ENCODE peak calls at places on chromosomes 5 and 9, in six cellular contexts. One of them, this sample, is unnamed.

GRCh38 chr9:79955300-79955699 is 383.5 kb downstream of the TLE4 start:
- DNase-seq in WTC11: peak
- DNase-seq in K562: no peak
- DNase-seq in endothelial cell of umbilical vein: no peak
- DNase-seq in SK-N-SH: no peak
- DNase-seq in A549: no peak
- DNase-seq in this sample: peak

GRCh38 chr5:44613951-44614350 is 194.8 kb upstream of the MRPS30 start:
- DNase-seq in A549: no peak
- DNase-seq in K562: no peak
- DNase-seq in endothelial cell of umbilical vein: no peak
- DNase-seq in WTC11: no peak
- DNase-seq in SK-N-SH: no peak
- DNase-seq in this sample: no peak

GRCh38 chr5:31283326-31283725 is 89.8 kb downstream of the CDH6 start:
- DNase-seq in endothelial cell of umbilical vein: no peak
- DNase-seq in SK-N-SH: no peak
- DNase-seq in K562: no peak
- DNase-seq in A549: no peak
- DNase-seq in WTC11: no peak
- DNase-seq in this sample: no peak

GRCh38 chr9:104879555-104880318 is 48.2 kb downstream of the ABCA1 start:
- DNase-seq in SK-N-SH: no peak
- DNase-seq in endothelial cell of umbilical vein: peak
- DNase-seq in WTC11: no peak
- DNase-seq in A549: no peak
- DNase-seq in K562: no peak
- DNase-seq in this sample: no peak

GRCh38 chr5:5309645-5310044 is 112.8 kb upstream of the ICE1 start:
- DNase-seq in WTC11: no peak
- DNase-seq in A549: no peak
- DNase-seq in endothelial cell of umbilical vein: no peak
- DNase-seq in K562: no peak
- DNase-seq in SK-N-SH: no peak
- DNase-seq in this sample: no peak

GRCh38 chr5:11251242-11251641 is 490.2 kb upstream of the DAP start:
- DNase-seq in SK-N-SH: no peak
- DNase-seq in endothelial cell of umbilical vein: no peak
- DNase-seq in WTC11: no peak
- DNase-seq in K562: no peak
- DNase-seq in A549: no peak
- DNase-seq in this sample: no peak

GRCh38 chr5:39648539-39649200 is 223.9 kb upstream of the DAB2 start:
- DNase-seq in SK-N-SH: no peak
- DNase-seq in A549: peak
- DNase-seq in K562: no peak
- DNase-seq in endothelial cell of umbilical vein: peak
- DNase-seq in WTC11: no peak
- DNase-seq in this sample: peak

GRCh38 chr9:71763752-71764332 is 4.5 kb downstream of the CEMIP2 start:
- DNase-seq in A549: no peak
- DNase-seq in SK-N-SH: no peak
- DNase-seq in WTC11: no peak
- DNase-seq in K562: no peak
- DNase-seq in endothelial cell of umbilical vein: peak
- DNase-seq in this sample: no peak

GRCh38 chr9:129968690-129969485 is 74.1 kb downstream of the FNBP1 start:
- DNase-seq in K562: no peak
- DNase-seq in A549: peak
- DNase-seq in endothelial cell of umbilical vein: peak
- DNase-seq in WTC11: no peak
- DNase-seq in SK-N-SH: no peak
- DNase-seq in this sample: no peak

GRCh38 chr9:130698514-130698913 is 4.9 kb downstream of the EXOSC2 start:
- DNase-seq in WTC11: no peak
- DNase-seq in A549: no peak
- DNase-seq in endothelial cell of umbilical vein: no peak
- DNase-seq in K562: no peak
- DNase-seq in SK-N-SH: no peak
- DNase-seq in this sample: no peak

GRCh38 chr9:127177682-127178265 is 55.3 kb upstream of the ANGPTL2 start:
- DNase-seq in endothelial cell of umbilical vein: no peak
- DNase-seq in A549: no peak
- DNase-seq in K562: no peak
- DNase-seq in WTC11: peak
- DNase-seq in SK-N-SH: no peak
- DNase-seq in this sample: no peak

DNA sequence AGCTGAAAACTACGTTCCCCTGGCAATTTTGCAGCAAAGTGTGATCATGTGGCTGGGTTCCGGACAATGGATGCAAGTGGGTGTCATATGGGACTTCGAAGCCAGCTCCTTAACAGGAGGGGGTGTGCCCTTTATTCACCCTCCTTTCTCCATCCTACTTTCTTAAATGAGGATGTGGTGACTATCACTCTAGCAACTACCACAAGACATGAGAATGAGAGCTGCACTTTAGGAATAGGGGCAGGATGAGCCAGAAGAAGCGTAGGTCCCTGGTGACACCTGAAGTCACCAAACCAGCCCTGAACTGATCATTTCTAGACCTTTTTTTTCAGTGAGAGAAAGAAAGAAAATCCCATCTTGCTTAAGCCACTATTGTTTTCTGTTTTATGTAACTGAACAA is 58.9 kb downstream of the IRF1 start:
- DNase-seq in SK-N-SH: no peak
- DNase-seq in A549: no peak
- DNase-seq in endothelial cell of umbilical vein: no peak
- DNase-seq in WTC11: no peak
- DNase-seq in K562: no peak
- DNase-seq in this sample: peak
- TF ChIP-seq MAX in SK-N-SH: no peak
- TF ChIP-seq MAX in A549: no peak
- TF ChIP-seq MAX in endothelial cell of umbilical vein: no peak
- TF ChIP-seq MAX in WTC11: no peak
- TF ChIP-seq MAX in K562: no peak
- TF ChIP-seq MAX in this sample: no peak

GRCh38 chr5:160508780-160509361 is 87.2 kb downstream of the PTTG1 start:
- DNase-seq in A549: peak
- DNase-seq in SK-N-SH: peak
- DNase-seq in WTC11: peak
- DNase-seq in K562: peak
- DNase-seq in endothelial cell of umbilical vein: peak
- DNase-seq in this sample: peak
- TF ChIP-seq MAX in A549: no peak
- TF ChIP-seq MAX in SK-N-SH: no peak
- TF ChIP-seq MAX in WTC11: no peak
- TF ChIP-seq MAX in K562: no peak
- TF ChIP-seq MAX in endothelial cell of umbilical vein: no peak
- TF ChIP-seq MAX in this sample: peak

GRCh38 chr9:136429683-136430590 is 9.7 kb downstream of the INPP5E start:
- DNase-seq in K562: no peak
- DNase-seq in SK-N-SH: no peak
- DNase-seq in A549: peak
- DNase-seq in WTC11: no peak
- DNase-seq in endothelial cell of umbilical vein: no peak
- DNase-seq in this sample: no peak

GRCh38 chr9:136431782-136432350 is 7.8 kb downstream of the INPP5E start:
- DNase-seq in endothelial cell of umbilical vein: no peak
- DNase-seq in K562: no peak
- DNase-seq in WTC11: no peak
- DNase-seq in SK-N-SH: no peak
- DNase-seq in A549: no peak
- DNase-seq in this sample: no peak

GRCh38 chr9:136429075-136429628 is 10.5 kb downstream of the INPP5E start:
- DNase-seq in endothelial cell of umbilical vein: no peak
- DNase-seq in K562: no peak
- DNase-seq in SK-N-SH: no peak
- DNase-seq in A549: no peak
- DNase-seq in WTC11: no peak
- DNase-seq in this sample: no peak

GRCh38 chr9:136432591-136432990 is 7.1 kb downstream of the INPP5E start:
- DNase-seq in K562: no peak
- DNase-seq in A549: no peak
- DNase-seq in WTC11: no peak
- DNase-seq in endothelial cell of umbilical vein: no peak
- DNase-seq in SK-N-SH: no peak
- DNase-seq in this sample: no peak

DNA sequence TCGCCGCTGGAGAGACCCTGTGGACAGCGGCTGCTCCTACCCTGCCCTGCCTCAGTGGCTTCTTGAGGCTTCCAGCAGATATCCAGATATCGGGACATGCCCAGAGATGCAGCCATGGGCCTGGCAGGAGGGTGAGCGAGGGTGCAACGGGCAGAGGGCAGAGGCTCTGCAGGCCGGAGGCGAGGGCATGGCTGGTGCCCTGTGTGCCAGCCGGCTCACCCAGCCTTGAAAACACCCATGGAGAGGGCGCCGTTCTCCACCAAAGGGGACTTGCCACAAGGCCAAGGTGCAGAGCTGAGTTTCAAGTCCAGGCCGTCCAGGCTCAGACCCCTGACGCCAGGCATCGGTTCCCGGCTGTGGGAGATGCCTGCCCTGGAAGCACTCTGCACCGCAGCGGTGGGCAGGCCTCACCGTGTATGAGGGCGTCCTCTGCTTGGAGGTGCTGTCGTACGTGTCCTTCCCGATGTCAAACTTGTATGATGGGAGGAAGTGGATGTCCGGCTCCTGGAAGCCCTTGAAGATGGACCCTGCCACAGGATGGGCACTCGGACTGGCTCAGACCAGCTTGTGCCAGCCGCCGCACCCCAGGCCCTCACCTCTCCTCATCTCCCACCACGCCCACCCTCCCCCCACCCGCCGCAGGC is 8.9 kb downstream of the INPP5E start:
- DNase-seq in SK-N-SH: no peak
- DNase-seq in WTC11: no peak
- DNase-seq in K562: no peak
- DNase-seq in A549: peak
- DNase-seq in endothelial cell of umbilical vein: no peak
- DNase-seq in this sample: no peak
- TF ChIP-seq MAX in SK-N-SH: no peak
- TF ChIP-seq MAX in WTC11: no peak
- TF ChIP-seq MAX in K562: no peak
- TF ChIP-seq MAX in A549: no peak
- TF ChIP-seq MAX in endothelial cell of umbilical vein: no peak
- TF ChIP-seq MAX in this sample: no peak

GRCh38 chr5:68381909-68382308 is 166.4 kb downstream of the PIK3R1 start:
- DNase-seq in K562: no peak
- DNase-seq in endothelial cell of umbilical vein: no peak
- DNase-seq in A549: no peak
- DNase-seq in WTC11: no peak
- DNase-seq in SK-N-SH: no peak
- DNase-seq in this sample: no peak
- TF ChIP-seq MAX in K562: no peak
- TF ChIP-seq MAX in endothelial cell of umbilical vein: no peak
- TF ChIP-seq MAX in A549: no peak
- TF ChIP-seq MAX in WTC11: no peak
- TF ChIP-seq MAX in SK-N-SH: no peak
- TF ChIP-seq MAX in this sample: no peak

This sample was measured in NB4.